ENCODE peak calls at places on chromosomes 2 and 18, in nine cellular contexts. Q is AG09319, Y is HCEC 1CT, S is stomach, J is iPS-NIHi11, O is WTC11, A is fibroblast of lung, H is MCF 10A, I is T-cell. Z is an unnamed sample.

GRCh38 chr18:48228841-48229240 is 180.3 kb downstream of the ZBTB7C start:
- DNase-seq in Q (no peak), Y (no peak), S (no peak), J (no peak), O (no peak), A (no peak), H (no peak), I (no peak), Z (no peak)

GRCh38 chr2:114022360-114023085 is 132.6 kb downstream of the ACTR3 start:
- DNase-seq in Q (peak), Y (peak), S (no peak), J (no peak), O (no peak), A (peak), H (peak), I (no peak), Z (no peak)

GRCh38 chr2:109031481-109032228 is 42.6 kb upstream of the EDAR start:
- DNase-seq in Q (no peak), Y (no peak), S (peak), J (peak), O (peak), A (peak), H (peak), I (peak), Z (no peak)

GRCh38 chr2:97932975-97933662 is 62.6 kb downstream of the TMEM131 start:
- DNase-seq in Q (no peak), Y (no peak), S (no peak), J (no peak), O (no peak), A (no peak), H (no peak), I (no peak), Z (no peak)

GRCh38 chr2:69114534-69114933 is 101.6 kb downstream of the ANTXR1 start:
- DNase-seq in Q (no peak), Y (no peak), S (no peak), J (no peak), O (no peak), A (no peak), H (no peak), I (no peak), Z (no peak)

GRCh38 chr2:152755029-152755428 is 36.6 kb downstream of the ARL6IP6 start:
- DNase-seq in Q (no peak), Y (no peak), S (no peak), J (no peak), O (peak), A (no peak), H (no peak), I (no peak), Z (no peak)

GRCh38 chr18:48264508-48264907 is 144.7 kb downstream of the ZBTB7C start:
- DNase-seq in Q (no peak), Y (no peak), S (no peak), J (no peak), O (no peak), A (peak), H (peak), I (no peak), Z (no peak)

GRCh38 chr2:30631051-30631671 is 176.1 kb downstream of the CAPN13 start:
- DNase-seq in Q (no peak), Y (no peak), S (no peak), J (no peak), O (no peak), A (peak), H (no peak), I (no peak), Z (no peak)

GRCh38 chr18:39211461-39211860 is 1645.9 kb upstream of the CELF4 start:
- DNase-seq in Q (no peak), Y (no peak), S (no peak), J (no peak), O (no peak), A (no peak), H (no peak), I (no peak), Z (no peak)

GRCh38 chr18:77071711-77072292 is 60.8 kb downstream of the MBP start:
- DNase-seq in Q (peak), Y (peak), S (peak), J (no peak), O (no peak), A (peak), H (peak), I (peak), Z (peak)

GRCh38 chr2:15810451-15811150 is 129.7 kb upstream of the MYCN start:
- DNase-seq in Q (no peak), Y (no peak), S (no peak), J (no peak), O (no peak), A (no peak), H (no peak), I (no peak), Z (no peak)

GRCh38 chr2:28926837-28927236 is 32.4 kb downstream of the WDR43 start:
- DNase-seq in Q (no peak), Y (no peak), S (no peak), J (no peak), O (no peak), A (no peak), H (no peak), I (no peak), Z (no peak)

GRCh38 chr18:36397033-36397432 is 99.5 kb downstream of the FHOD3 start:
- DNase-seq in Q (no peak), Y (no peak), S (no peak), J (no peak), O (no peak), A (no peak), H (no peak), I (no peak), Z (no peak)

GRCh38 chr2:26144953-26145680 is 27.8 kb upstream of the GAREM2 start:
- DNase-seq in Q (peak), Y (peak), S (peak), J (peak), O (peak), A (peak), H (peak), I (peak), Z (peak)

GRCh38 chr18:3608488-3608887 is 158.5 kb downstream of the TGIF1 start:
- DNase-seq in Q (no peak), Y (no peak), S (no peak), J (no peak), O (no peak), A (no peak), H (no peak), I (no peak), Z (no peak)

GRCh38 chr2:239328306-239329191 is 72.3 kb downstream of the HDAC4 start:
- DNase-seq in Q (peak), Y (peak), S (peak), J (no peak), O (no peak), A (peak), H (no peak), I (no peak), Z (peak)

GRCh38 chr2:55418072-55418471 is 1.6 kb downstream of the CCDC88A start:
- DNase-seq in Q (no peak), Y (peak), S (no peak), J (no peak), O (no peak), A (peak), H (no peak), I (no peak), Z (no peak)

GRCh38 chr2:16194931-16195680 is 254.8 kb downstream of the MYCN start:
- DNase-seq in Q (no peak), Y (no peak), S (no peak), J (no peak), O (no peak), A (no peak), H (no peak), I (no peak), Z (no peak)

GRCh38 chr2:64537991-64538390 is 13.9 kb downstream of the AFTPH start:
- DNase-seq in Q (no peak), Y (peak), S (no peak), J (no peak), O (no peak), A (peak), H (peak), I (no peak), Z (no peak)

GRCh38 chr2:235495373-235496238 is 1.8 kb downstream of the AGAP1 start:
- DNase-seq in Q (no peak), Y (no peak), S (no peak), J (no peak), O (no peak), A (no peak), H (peak), I (no peak), Z (no peak)

GRCh38 chr18:76338619-76339245 is 156.3 kb downstream of the ZNF516 start:
- DNase-seq in Q (no peak), Y (no peak), S (no peak), J (no peak), O (no peak), A (no peak), H (no peak), I (no peak), Z (no peak)

GRCh38 chr2:178863856-178864620 is 56.8 kb upstream of the TTN start:
- DNase-seq in Q (no peak), Y (peak), S (no peak), J (no peak), O (peak), A (peak), H (peak), I (no peak), Z (no peak)

GRCh38 chr2:197934262-197934925 is 130.0 kb downstream of the PLCL1 start:
- DNase-seq in Q (no peak), Y (no peak), S (no peak), J (no peak), O (no peak), A (no peak), H (no peak), I (no peak), Z (no peak)

GRCh38 chr2:2222931-2223330 is 108.1 kb downstream of the MYT1L start:
- DNase-seq in Q (no peak), Y (no peak), S (no peak), J (no peak), O (no peak), A (peak), H (no peak), I (no peak), Z (no peak)

GRCh38 chr2:105410554-105410953 is 11.7 kb upstream of the FHL2 start:
- DNase-seq in Q (no peak), Y (no peak), S (no peak), J (no peak), O (no peak), A (peak), H (peak), I (no peak), Z (no peak)

GRCh38 chr2:236021497-236022057 is 146.6 kb downstream of the GBX2 start:
- DNase-seq in Q (peak), Y (no peak), S (no peak), J (no peak), O (no peak), A (peak), H (no peak), I (no peak), Z (peak)

Z was measured in fibroblast of the conjunctiva.